ENCODE peak calls at places on chromosome 10, in five cellular contexts. O, P, E, M and T are unnamed samples.

GRCh38 chr10:47410862-47411261 is 26.8 kb upstream of the ZNF488 start:
- DNase-seq in O (no peak), P (no peak), E (no peak), M (no peak), T (no peak)

GRCh38 chr10:89392974-89393373 is 551 bp downstream of the IFIT1 start:
- DNase-seq in O (no peak), P (no peak), E (peak; percentile 82), M (no peak), T (no peak)

GRCh38 chr10:67849331-67850011 is 11.5 kb upstream of the DNAJC12 start:
- DNase-seq in O (peak; percentile 94), P (peak; percentile 71), E (peak; percentile 96), M (peak; percentile 87), T (peak; percentile 74)

GRCh38 chr10:14578060-14578952 is 196.4 kb downstream of the FAM107B start:
- DNase-seq in O (no peak), P (no peak), E (peak; percentile 81), M (no peak), T (no peak)

GRCh38 chr10:103919648-103920025 is 1.7 kb upstream of the STN1 start:
- DNase-seq in O (no peak), P (no peak), E (no peak), M (no peak), T (no peak)

GRCh38 chr10:116269612-116270011 is 3.4 kb downstream of the GFRA1 start:
- DNase-seq in O (no peak), P (no peak), E (no peak), M (no peak), T (no peak)

GRCh38 chr10:103793920-103794883 is 61.2 kb downstream of the SH3PXD2A start:
- DNase-seq in O (no peak), P (peak; percentile 96), E (no peak), M (no peak), T (no peak)

GRCh38 chr10:32049113-32049512 is 7.1 kb downstream of the KIF5B start:
- DNase-seq in O (no peak), P (no peak), E (no peak), M (no peak), T (no peak)

GRCh38 chr10:123891147-123892011 is at the start of gene CPXM2:
- DNase-seq in O (no peak), P (no peak), E (no peak), M (no peak), T (no peak)

GRCh38 chr10:103504181-103504783 is 10.8 kb downstream of the NEURL1 start:
- DNase-seq in O (peak; percentile 67), P (no peak), E (peak; percentile 96), M (peak; percentile 61), T (no peak)

GRCh38 chr10:1373287-1373686 is 317.1 kb downstream of the WDR37 start:
- DNase-seq in O (no peak), P (no peak), E (no peak), M (no peak), T (no peak)

GRCh38 chr10:27464993-27465392 is 39.1 kb upstream of the RAB18 start:
- DNase-seq in O (no peak), P (no peak), E (no peak), M (no peak), T (no peak)

GRCh38 chr10:16965740-16966447 is 148.7 kb upstream of the RSU1 start:
- DNase-seq in O (no peak), P (no peak), E (peak; percentile 94), M (peak; percentile 72), T (no peak)

GRCh38 chr10:86955501-86956194 is 1.8 kb downstream of the MMRN2 start:
- DNase-seq in O (peak; percentile 18), P (no peak), E (no peak), M (no peak), T (no peak)

GRCh38 chr10:69503896-69504265 is 52.6 kb downstream of the TSPAN15 start:
- DNase-seq in O (no peak), P (no peak), E (no peak), M (no peak), T (no peak)

GRCh38 chr10:11113156-11113555 is 95.5 kb downstream of the CELF2 start:
- DNase-seq in O (no peak), P (no peak), E (no peak), M (no peak), T (no peak)

GRCh38 chr10:360653-361052 is 225.4 kb downstream of the ZMYND11 start:
- DNase-seq in O (no peak), P (no peak), E (no peak), M (no peak), T (no peak)

GRCh38 chr10:69124558-69125121 is 662 bp downstream of the VPS26A start:
- DNase-seq in O (peak; percentile 87), P (no peak), E (peak; percentile 67), M (peak; percentile 26), T (peak; percentile 28)

GRCh38 chr10:34978080-34978479 is 112.1 kb downstream of the CUL2 start:
- DNase-seq in O (no peak), P (no peak), E (no peak), M (no peak), T (no peak)

GRCh38 chr10:65231148-65231547 is 1694.7 kb upstream of the LRRTM3 start:
- DNase-seq in O (no peak), P (no peak), E (no peak), M (no peak), T (no peak)

GRCh38 chr10:2861632-2862210 is 205.6 kb upstream of the PFKP start:
- DNase-seq in O (no peak), P (no peak), E (no peak), M (no peak), T (no peak)

GRCh38 chr10:61280303-61280702 is 172.9 kb downstream of the TMEM26 start:
- DNase-seq in O (no peak), P (no peak), E (peak; percentile 31), M (no peak), T (no peak)

GRCh38 chr10:29649561-29650551 is 15.1 kb upstream of the SVIL start:
- DNase-seq in O (no peak), P (no peak), E (peak; percentile 38), M (no peak), T (no peak)

GRCh38 chr10:73881221-73881919 is 7.0 kb upstream of the CAMK2G start:
- DNase-seq in O (no peak), P (no peak), E (no peak), M (no peak), T (no peak)

GRCh38 chr10:80444646-80445319 is 9.3 kb upstream of the TSPAN14 start:
- DNase-seq in O (no peak), P (no peak), E (peak; percentile 85), M (no peak), T (no peak)